ENCODE peak calls at places on chromosomes 5 and 9, in nine cellular contexts. One of them, this sample, is unnamed. For H3K27me3 and H3K36me3, the result is how much of the 10 kb centered on the place peaks cover.

GRCh38 chr5:116437922-116438578 is 136.6 kb downstream of the SEMA6A start:
- DNase-seq in fibroblast of lung: no peak
- DNase-seq in mesendoderm: peak
- DNase-seq in Panc1: no peak
- DNase-seq in heart left ventricle: no peak
- DNase-seq in HepG2: no peak
- DNase-seq in adrenal gland: no peak
- DNase-seq in ovary: no peak
- DNase-seq in suprapubic skin: no peak
- DNase-seq in this sample: no peak

GRCh38 chr5:32504923-32505596 is 60.5 kb upstream of the ZFR start:
- DNase-seq in fibroblast of lung: peak
- DNase-seq in heart left ventricle: peak
- DNase-seq in mesendoderm: no peak
- DNase-seq in ovary: peak
- DNase-seq in suprapubic skin: peak
- DNase-seq in adrenal gland: peak
- DNase-seq in HepG2: no peak
- DNase-seq in Panc1: no peak
- DNase-seq in this sample: peak

GRCh38 chr5:100905259-100905914 is 2.3 kb upstream of the ST8SIA4 start:
- DNase-seq in adrenal gland: no peak
- DNase-seq in fibroblast of lung: no peak
- DNase-seq in heart left ventricle: no peak
- DNase-seq in mesendoderm: no peak
- DNase-seq in suprapubic skin: no peak
- DNase-seq in HepG2: no peak
- DNase-seq in ovary: no peak
- DNase-seq in Panc1: no peak
- DNase-seq in this sample: no peak

GRCh38 chr5:9454012-9454481 is 91.8 kb downstream of the SEMA5A start:
- DNase-seq in HepG2: no peak
- DNase-seq in mesendoderm: peak
- DNase-seq in suprapubic skin: no peak
- DNase-seq in ovary: no peak
- DNase-seq in heart left ventricle: no peak
- DNase-seq in fibroblast of lung: peak
- DNase-seq in Panc1: no peak
- DNase-seq in adrenal gland: peak
- DNase-seq in this sample: no peak

GRCh38 chr5:171492781-171493180 is 73.3 kb downstream of the FGF18 start:
- DNase-seq in Panc1: no peak
- DNase-seq in suprapubic skin: no peak
- DNase-seq in ovary: no peak
- DNase-seq in adrenal gland: peak
- DNase-seq in heart left ventricle: no peak
- DNase-seq in mesendoderm: peak
- DNase-seq in fibroblast of lung: peak
- DNase-seq in HepG2: no peak
- DNase-seq in this sample: peak

GRCh38 chr5:140292212-140293040 is 10.5 kb downstream of the PFDN1 start:
- DNase-seq in Panc1: no peak
- DNase-seq in mesendoderm: no peak
- DNase-seq in heart left ventricle: no peak
- DNase-seq in ovary: no peak
- DNase-seq in HepG2: peak
- DNase-seq in fibroblast of lung: peak
- DNase-seq in adrenal gland: no peak
- DNase-seq in suprapubic skin: no peak
- DNase-seq in this sample: no peak

GRCh38 chr9:119368681-119369581 is at the start of gene BRINP1:
- DNase-seq in suprapubic skin: no peak
- DNase-seq in mesendoderm: peak
- DNase-seq in HepG2: no peak
- DNase-seq in Panc1: no peak
- DNase-seq in adrenal gland: peak
- DNase-seq in heart left ventricle: no peak
- DNase-seq in fibroblast of lung: peak
- DNase-seq in ovary: no peak
- DNase-seq in this sample: peak

GRCh38 chr5:68137451-68138190 is 77.9 kb upstream of the PIK3R1 start:
- DNase-seq in adrenal gland: no peak
- DNase-seq in ovary: no peak
- DNase-seq in fibroblast of lung: peak
- DNase-seq in heart left ventricle: no peak
- DNase-seq in Panc1: no peak
- DNase-seq in mesendoderm: no peak
- DNase-seq in HepG2: no peak
- DNase-seq in suprapubic skin: no peak
- DNase-seq in this sample: no peak

GRCh38 chr9:9997585-9997984 is 615.2 kb downstream of the PTPRD start:
- DNase-seq in adrenal gland: no peak
- DNase-seq in ovary: no peak
- DNase-seq in HepG2: no peak
- DNase-seq in fibroblast of lung: no peak
- DNase-seq in heart left ventricle: no peak
- DNase-seq in Panc1: no peak
- DNase-seq in mesendoderm: no peak
- DNase-seq in suprapubic skin: no peak
- DNase-seq in this sample: no peak

GRCh38 chr9:16192403-16193017 is 639.7 kb downstream of the CCDC171 start:
- DNase-seq in HepG2: no peak
- DNase-seq in ovary: no peak
- DNase-seq in Panc1: no peak
- DNase-seq in fibroblast of lung: peak
- DNase-seq in heart left ventricle: no peak
- DNase-seq in adrenal gland: no peak
- DNase-seq in suprapubic skin: no peak
- DNase-seq in mesendoderm: no peak
- DNase-seq in this sample: peak

GRCh38 chr5:89204766-89205165 is 321.8 kb upstream of the MEF2C start:
- DNase-seq in mesendoderm: no peak
- DNase-seq in suprapubic skin: no peak
- DNase-seq in adrenal gland: no peak
- DNase-seq in ovary: no peak
- DNase-seq in heart left ventricle: no peak
- DNase-seq in Panc1: no peak
- DNase-seq in HepG2: no peak
- DNase-seq in fibroblast of lung: peak
- DNase-seq in this sample: no peak

GRCh38 chr9:71638627-71639026 is 129.7 kb downstream of the CEMIP2 start:
- DNase-seq in mesendoderm: no peak
- DNase-seq in heart left ventricle: peak
- DNase-seq in adrenal gland: peak
- DNase-seq in fibroblast of lung: no peak
- DNase-seq in suprapubic skin: no peak
- DNase-seq in ovary: no peak
- DNase-seq in Panc1: no peak
- DNase-seq in HepG2: no peak
- DNase-seq in this sample: no peak

GRCh38 chr9:98087420-98088354 is 31.2 kb downstream of the NANS start:
- DNase-seq in Panc1: no peak
- DNase-seq in fibroblast of lung: peak
- DNase-seq in adrenal gland: peak
- DNase-seq in suprapubic skin: peak
- DNase-seq in mesendoderm: peak
- DNase-seq in ovary: peak
- DNase-seq in HepG2: no peak
- DNase-seq in heart left ventricle: peak
- DNase-seq in this sample: peak

GRCh38 chr9:81410201-81410600 is 279.1 kb downstream of the TLE1 start:
- DNase-seq in Panc1: peak
- DNase-seq in heart left ventricle: no peak
- DNase-seq in mesendoderm: no peak
- DNase-seq in HepG2: no peak
- DNase-seq in adrenal gland: no peak
- DNase-seq in fibroblast of lung: peak
- DNase-seq in ovary: no peak
- DNase-seq in suprapubic skin: no peak
- DNase-seq in this sample: peak

GRCh38 chr5:181261320-181262085 is 560 bp upstream of the TRIM52 start:
- DNase-seq in HepG2: peak
- DNase-seq in Panc1: no peak
- DNase-seq in heart left ventricle: peak
- DNase-seq in suprapubic skin: peak
- DNase-seq in ovary: peak
- DNase-seq in fibroblast of lung: peak
- DNase-seq in mesendoderm: peak
- DNase-seq in adrenal gland: peak
- DNase-seq in this sample: peak

DNA sequence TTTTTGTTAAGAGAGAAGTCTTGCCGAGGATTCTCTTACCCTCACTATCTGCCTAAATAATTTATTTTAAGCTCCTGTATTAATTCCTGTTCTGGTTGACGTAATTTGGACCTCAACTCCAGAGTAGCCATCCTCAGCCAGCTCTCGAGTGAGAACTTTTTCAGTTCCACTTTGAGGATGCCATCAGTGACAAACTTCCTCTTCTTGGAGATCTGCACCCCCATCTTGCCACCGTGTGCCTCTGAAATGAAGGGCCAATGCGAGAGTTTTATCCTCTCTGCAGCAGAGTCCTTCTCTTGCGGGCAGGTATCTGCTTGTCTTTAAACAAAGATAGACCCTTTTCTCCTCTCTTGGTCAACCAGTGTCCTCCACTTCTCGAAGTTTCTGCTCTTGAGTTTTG is 19.5 kb upstream of the TMEM174 start:
- DNase-seq in ovary: no peak
- DNase-seq in suprapubic skin: no peak
- DNase-seq in fibroblast of lung: no peak
- DNase-seq in mesendoderm: no peak
- DNase-seq in Panc1: no peak
- DNase-seq in heart left ventricle: no peak
- DNase-seq in HepG2: no peak
- DNase-seq in adrenal gland: no peak
- DNase-seq in this sample: no peak
- H3K27me3 ChIP-seq in ovary: under half
- H3K27me3 ChIP-seq in suprapubic skin: under half
- H3K27me3 ChIP-seq in fibroblast of lung: under half
- H3K27me3 ChIP-seq in mesendoderm: under half
- H3K27me3 ChIP-seq in Panc1: under half
- H3K27me3 ChIP-seq in heart left ventricle: under half
- H3K27me3 ChIP-seq in HepG2: under half
- H3K27me3 ChIP-seq in adrenal gland: under half
- H3K27me3 ChIP-seq in this sample: under half

DNA sequence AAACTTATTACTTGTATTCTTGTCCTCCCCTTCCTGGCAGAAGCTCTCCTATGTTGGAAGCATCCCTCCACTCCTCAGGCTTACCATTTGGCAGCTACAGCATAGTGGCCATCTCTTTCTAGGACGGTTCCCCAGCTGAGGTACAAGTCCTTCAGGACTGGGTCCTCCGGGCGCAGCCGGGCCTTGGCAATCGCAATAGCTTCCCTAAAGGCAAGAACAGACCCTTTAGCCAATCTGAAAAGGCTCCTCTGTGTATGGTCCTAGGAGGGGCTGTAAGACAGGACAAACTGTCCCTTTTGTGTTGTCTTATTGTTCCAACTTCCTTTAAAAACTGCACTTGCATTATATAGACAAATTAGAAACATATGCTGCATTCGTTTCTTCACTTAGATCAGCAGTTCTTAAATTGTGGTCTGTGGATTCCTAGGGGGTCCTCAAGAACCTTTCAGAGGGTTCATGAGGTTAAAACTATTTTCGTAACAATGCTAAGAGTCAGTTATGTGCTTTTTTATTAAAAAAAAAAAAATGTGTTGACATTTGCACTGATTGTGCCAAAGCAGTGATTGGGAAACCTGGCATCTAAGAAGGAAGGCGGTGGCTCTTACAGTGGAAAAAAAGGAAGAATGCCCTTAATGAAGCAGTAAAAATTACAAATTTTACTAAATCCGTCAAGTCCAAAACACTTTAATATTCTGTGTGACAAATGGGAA is 38.7 kb downstream of the GEMIN5 start:
- DNase-seq in Panc1: no peak
- DNase-seq in fibroblast of lung: no peak
- DNase-seq in adrenal gland: no peak
- DNase-seq in heart left ventricle: no peak
- DNase-seq in HepG2: no peak
- DNase-seq in mesendoderm: no peak
- DNase-seq in ovary: no peak
- DNase-seq in suprapubic skin: peak
- DNase-seq in this sample: no peak
- H3K36me3 ChIP-seq in Panc1: under half
- H3K36me3 ChIP-seq in fibroblast of lung: under half
- H3K36me3 ChIP-seq in adrenal gland: under half
- H3K36me3 ChIP-seq in heart left ventricle: under half
- H3K36me3 ChIP-seq in HepG2: half or more
- H3K36me3 ChIP-seq in mesendoderm: under half
- H3K36me3 ChIP-seq in ovary: under half
- H3K36me3 ChIP-seq in suprapubic skin: half or more
- H3K36me3 ChIP-seq in this sample: half or more

DNA sequence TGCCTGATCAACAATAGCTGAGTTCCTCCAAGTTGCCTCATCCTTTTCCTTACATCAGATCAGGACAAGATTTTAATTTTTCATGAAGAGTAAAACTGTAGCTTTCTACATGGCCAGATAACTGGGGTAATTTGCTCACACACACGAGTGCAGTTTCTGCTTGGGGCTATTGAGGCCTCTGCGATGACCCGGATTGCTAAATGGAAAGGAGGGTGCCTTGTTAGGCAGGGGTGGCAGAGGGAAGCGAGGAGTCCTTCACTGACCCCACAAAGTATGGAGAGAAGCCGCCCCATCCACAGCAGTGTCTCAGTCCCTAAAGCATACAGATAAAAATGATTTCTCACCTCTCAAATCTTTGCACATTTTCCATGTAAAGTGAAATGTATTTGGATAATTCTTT is 133.7 kb downstream of the FSTL4 start:
- DNase-seq in heart left ventricle: no peak
- DNase-seq in ovary: no peak
- DNase-seq in mesendoderm: no peak
- DNase-seq in fibroblast of lung: no peak
- DNase-seq in suprapubic skin: peak
- DNase-seq in HepG2: no peak
- DNase-seq in Panc1: no peak
- DNase-seq in adrenal gland: no peak
- DNase-seq in this sample: no peak
- H3K27me3 ChIP-seq in heart left ventricle: under half
- H3K27me3 ChIP-seq in ovary: under half
- H3K27me3 ChIP-seq in mesendoderm: under half
- H3K27me3 ChIP-seq in fibroblast of lung: under half
- H3K27me3 ChIP-seq in suprapubic skin: under half
- H3K27me3 ChIP-seq in HepG2: under half
- H3K27me3 ChIP-seq in Panc1: under half
- H3K27me3 ChIP-seq in adrenal gland: under half
- H3K27me3 ChIP-seq in this sample: under half

GRCh38 chr5:96790851-96791513 is 16.8 kb downstream of the ERAP1 start:
- DNase-seq in HepG2: no peak
- DNase-seq in ovary: no peak
- DNase-seq in Panc1: no peak
- DNase-seq in fibroblast of lung: peak
- DNase-seq in suprapubic skin: no peak
- DNase-seq in adrenal gland: no peak
- DNase-seq in mesendoderm: no peak
- DNase-seq in heart left ventricle: no peak
- DNase-seq in this sample: peak
- H3K36me3 ChIP-seq in HepG2: half or more
- H3K36me3 ChIP-seq in ovary: under half
- H3K36me3 ChIP-seq in Panc1: under half
- H3K36me3 ChIP-seq in fibroblast of lung: under half
- H3K36me3 ChIP-seq in suprapubic skin: under half
- H3K36me3 ChIP-seq in adrenal gland: under half
- H3K36me3 ChIP-seq in mesendoderm: under half
- H3K36me3 ChIP-seq in heart left ventricle: under half
- H3K36me3 ChIP-seq in this sample: under half

GRCh38 chr9:110578575-110578895 is 1.0 kb downstream of the SVEP1 start:
- DNase-seq in ovary: no peak
- DNase-seq in heart left ventricle: no peak
- DNase-seq in mesendoderm: no peak
- DNase-seq in suprapubic skin: no peak
- DNase-seq in HepG2: no peak
- DNase-seq in Panc1: no peak
- DNase-seq in fibroblast of lung: no peak
- DNase-seq in adrenal gland: no peak
- DNase-seq in this sample: no peak
- H3K27me3 ChIP-seq in ovary: under half
- H3K27me3 ChIP-seq in heart left ventricle: under half
- H3K27me3 ChIP-seq in mesendoderm: under half
- H3K27me3 ChIP-seq in suprapubic skin: under half
- H3K27me3 ChIP-seq in HepG2: under half
- H3K27me3 ChIP-seq in Panc1: under half
- H3K27me3 ChIP-seq in fibroblast of lung: under half
- H3K27me3 ChIP-seq in adrenal gland: under half
- H3K27me3 ChIP-seq in this sample: under half

This sample was measured in cardiac muscle cell.